ENCODE peak calls at places on chromosomes 4 and X, in five cellular contexts. One of them, this sample, is unnamed.

GRCh38 chrX:12946838-12947544 is 27.9 kb upstream of the TMSB4X start:
- DNase-seq in activated T-cell treated with anti-CD3 and anti-CD28 coated beads, Interleukin-2, amount 50 U/mL, for 4 hours: peak; percentile 77
- DNase-seq in hepatocyte: peak; percentile 88
- DNase-seq in hippocampal formation: peak; percentile 12
- DNase-seq in HFFc6: peak; percentile 76
- DNase-seq in this sample: peak; percentile 73

GRCh38 chrX:77564824-77565223 is 117.6 kb downstream of the FGF16 start:
- DNase-seq in activated T-cell treated with anti-CD3 and anti-CD28 coated beads, Interleukin-2, amount 50 U/mL, for 4 hours: no peak
- DNase-seq in hepatocyte: no peak
- DNase-seq in hippocampal formation: no peak
- DNase-seq in HFFc6: no peak
- DNase-seq in this sample: no peak

GRCh38 chrX:48736303-48736702 is 25.2 kb upstream of the GLOD5 start:
- DNase-seq in activated T-cell treated with anti-CD3 and anti-CD28 coated beads, Interleukin-2, amount 50 U/mL, for 4 hours: no peak
- DNase-seq in hepatocyte: no peak
- DNase-seq in hippocampal formation: no peak
- DNase-seq in HFFc6: no peak
- DNase-seq in this sample: no peak

GRCh38 chr4:152072001-152072485 is 311.2 kb upstream of the GATB start:
- DNase-seq in activated T-cell treated with anti-CD3 and anti-CD28 coated beads, Interleukin-2, amount 50 U/mL, for 4 hours: no peak
- DNase-seq in hepatocyte: peak; percentile 28
- DNase-seq in hippocampal formation: no peak
- DNase-seq in HFFc6: peak; percentile 55
- DNase-seq in this sample: no peak

GRCh38 chrX:74160358-74160757 is 143.6 kb upstream of the ZCCHC13 start:
- DNase-seq in activated T-cell treated with anti-CD3 and anti-CD28 coated beads, Interleukin-2, amount 50 U/mL, for 4 hours: no peak
- DNase-seq in hepatocyte: no peak
- DNase-seq in hippocampal formation: no peak
- DNase-seq in HFFc6: no peak
- DNase-seq in this sample: no peak

GRCh38 chr4:150033937-150034336 is 44.3 kb upstream of the DCLK2 start:
- DNase-seq in activated T-cell treated with anti-CD3 and anti-CD28 coated beads, Interleukin-2, amount 50 U/mL, for 4 hours: no peak
- DNase-seq in hepatocyte: no peak
- DNase-seq in hippocampal formation: no peak
- DNase-seq in HFFc6: no peak
- DNase-seq in this sample: no peak

GRCh38 chrX:48826876-48827653 is 752 bp downstream of the ERAS start:
- DNase-seq in activated T-cell treated with anti-CD3 and anti-CD28 coated beads, Interleukin-2, amount 50 U/mL, for 4 hours: no peak
- DNase-seq in hepatocyte: no peak
- DNase-seq in hippocampal formation: no peak
- DNase-seq in HFFc6: no peak
- DNase-seq in this sample: no peak

GRCh38 chr4:76998251-76998901 is 48.8 kb downstream of the SEPTIN11 start:
- DNase-seq in activated T-cell treated with anti-CD3 and anti-CD28 coated beads, Interleukin-2, amount 50 U/mL, for 4 hours: no peak
- DNase-seq in hepatocyte: no peak
- DNase-seq in hippocampal formation: no peak
- DNase-seq in HFFc6: peak; percentile 70
- DNase-seq in this sample: no peak

GRCh38 chrX:102155806-102156179 is at the start of gene BEX5:
- DNase-seq in activated T-cell treated with anti-CD3 and anti-CD28 coated beads, Interleukin-2, amount 50 U/mL, for 4 hours: peak; percentile 43
- DNase-seq in hepatocyte: peak; percentile 48
- DNase-seq in hippocampal formation: peak; percentile 54
- DNase-seq in HFFc6: no peak
- DNase-seq in this sample: peak; percentile 9

GRCh38 chr4:1684756-1685603 is 867 bp upstream of the FAM53A start:
- DNase-seq in activated T-cell treated with anti-CD3 and anti-CD28 coated beads, Interleukin-2, amount 50 U/mL, for 4 hours: no peak
- DNase-seq in hepatocyte: no peak
- DNase-seq in hippocampal formation: no peak
- DNase-seq in HFFc6: no peak
- DNase-seq in this sample: no peak

GRCh38 chr4:20565075-20565721 is 135.1 kb upstream of the PACRGL start:
- DNase-seq in activated T-cell treated with anti-CD3 and anti-CD28 coated beads, Interleukin-2, amount 50 U/mL, for 4 hours: no peak
- DNase-seq in hepatocyte: no peak
- DNase-seq in hippocampal formation: no peak
- DNase-seq in HFFc6: no peak
- DNase-seq in this sample: no peak

GRCh38 chr4:128427832-128428366 is 140.3 kb upstream of the PGRMC2 start:
- DNase-seq in activated T-cell treated with anti-CD3 and anti-CD28 coated beads, Interleukin-2, amount 50 U/mL, for 4 hours: no peak
- DNase-seq in hepatocyte: peak; percentile 66
- DNase-seq in hippocampal formation: no peak
- DNase-seq in HFFc6: peak; percentile 68
- DNase-seq in this sample: peak; percentile 28

GRCh38 chrX:119496521-119496829 is 28.2 kb downstream of the SLC25A5 start:
- DNase-seq in activated T-cell treated with anti-CD3 and anti-CD28 coated beads, Interleukin-2, amount 50 U/mL, for 4 hours: no peak
- DNase-seq in hepatocyte: no peak
- DNase-seq in hippocampal formation: no peak
- DNase-seq in HFFc6: no peak
- DNase-seq in this sample: no peak

GRCh38 chr4:126727461-126727860 is 905.3 kb upstream of the INTU start:
- DNase-seq in activated T-cell treated with anti-CD3 and anti-CD28 coated beads, Interleukin-2, amount 50 U/mL, for 4 hours: no peak
- DNase-seq in hepatocyte: no peak
- DNase-seq in hippocampal formation: no peak
- DNase-seq in HFFc6: no peak
- DNase-seq in this sample: no peak

GRCh38 chr4:55397521-55398321 is 2.0 kb downstream of the TMEM165 start:
- DNase-seq in activated T-cell treated with anti-CD3 and anti-CD28 coated beads, Interleukin-2, amount 50 U/mL, for 4 hours: no peak
- DNase-seq in hepatocyte: peak; percentile 28
- DNase-seq in hippocampal formation: no peak
- DNase-seq in HFFc6: peak; percentile 44
- DNase-seq in this sample: no peak

GRCh38 chr4:13367691-13368090 is 116.4 kb downstream of the RAB28 start:
- DNase-seq in activated T-cell treated with anti-CD3 and anti-CD28 coated beads, Interleukin-2, amount 50 U/mL, for 4 hours: no peak
- DNase-seq in hepatocyte: no peak
- DNase-seq in hippocampal formation: no peak
- DNase-seq in HFFc6: no peak
- DNase-seq in this sample: no peak

GRCh38 chr4:153154010-153154975 is 50.0 kb upstream of the TRIM2 start:
- DNase-seq in activated T-cell treated with anti-CD3 and anti-CD28 coated beads, Interleukin-2, amount 50 U/mL, for 4 hours: no peak
- DNase-seq in hepatocyte: peak; percentile 64
- DNase-seq in hippocampal formation: no peak
- DNase-seq in HFFc6: peak; percentile 44
- DNase-seq in this sample: no peak

GRCh38 chr4:23149815-23150214 is 457.1 kb downstream of the GBA3 start:
- DNase-seq in activated T-cell treated with anti-CD3 and anti-CD28 coated beads, Interleukin-2, amount 50 U/mL, for 4 hours: no peak
- DNase-seq in hepatocyte: no peak
- DNase-seq in hippocampal formation: no peak
- DNase-seq in HFFc6: no peak
- DNase-seq in this sample: no peak

GRCh38 chr4:44928062-44928380 is 201.7 kb upstream of the GNPDA2 start:
- DNase-seq in activated T-cell treated with anti-CD3 and anti-CD28 coated beads, Interleukin-2, amount 50 U/mL, for 4 hours: no peak
- DNase-seq in hepatocyte: no peak
- DNase-seq in hippocampal formation: no peak
- DNase-seq in HFFc6: no peak
- DNase-seq in this sample: no peak

GRCh38 chrX:132488819-132489255 is at the start of gene MBNL3:
- DNase-seq in activated T-cell treated with anti-CD3 and anti-CD28 coated beads, Interleukin-2, amount 50 U/mL, for 4 hours: peak; percentile 56
- DNase-seq in hepatocyte: peak; percentile 53
- DNase-seq in hippocampal formation: peak; percentile 50
- DNase-seq in HFFc6: peak; percentile 10
- DNase-seq in this sample: no peak

GRCh38 chrX:21153503-21153902 is 220.7 kb upstream of the CNKSR2 start:
- DNase-seq in activated T-cell treated with anti-CD3 and anti-CD28 coated beads, Interleukin-2, amount 50 U/mL, for 4 hours: no peak
- DNase-seq in hepatocyte: peak; percentile 6
- DNase-seq in hippocampal formation: no peak
- DNase-seq in HFFc6: no peak
- DNase-seq in this sample: peak; percentile 23

GRCh38 chr4:186557061-186557460 is 1.7 kb upstream of the MTNR1A start:
- DNase-seq in activated T-cell treated with anti-CD3 and anti-CD28 coated beads, Interleukin-2, amount 50 U/mL, for 4 hours: no peak
- DNase-seq in hepatocyte: no peak
- DNase-seq in hippocampal formation: no peak
- DNase-seq in HFFc6: no peak
- DNase-seq in this sample: no peak

GRCh38 chrX:150150081-150150779 is 211.9 kb upstream of the EOLA2 start:
- DNase-seq in activated T-cell treated with anti-CD3 and anti-CD28 coated beads, Interleukin-2, amount 50 U/mL, for 4 hours: no peak
- DNase-seq in hepatocyte: no peak
- DNase-seq in hippocampal formation: no peak
- DNase-seq in HFFc6: no peak
- DNase-seq in this sample: no peak

GRCh38 chr4:76706581-76706980 is 191.4 kb downstream of the SOWAHB start:
- DNase-seq in activated T-cell treated with anti-CD3 and anti-CD28 coated beads, Interleukin-2, amount 50 U/mL, for 4 hours: no peak
- DNase-seq in hepatocyte: peak; percentile 38
- DNase-seq in hippocampal formation: no peak
- DNase-seq in HFFc6: no peak
- DNase-seq in this sample: no peak

This sample was measured in GM04504.